ENCODE peak calls at places on chromosomes 4 and X, in six cellular contexts. S is H1, G is HCT116, Y is PC-9, Z is IMR-90, Q is mammary epithelial cell. K is an unnamed sample.

GRCh38 chr4:112183252-112183651 is 38.0 kb downstream of the FAM241A start:
- DNase-seq in S (no peak), G (no peak), Y (no peak), Z (peak; percentile 30), Q (peak; percentile 69), K (peak; percentile 63)

GRCh38 chr4:88528861-88529260 is 5.3 kb upstream of the PYURF start:
- DNase-seq in S (no peak), G (no peak), Y (no peak), Z (no peak), Q (no peak), K (no peak)

GRCh38 chr4:176964116-176964691 is 171.5 kb upstream of the VEGFC start:
- DNase-seq in S (peak; percentile 63), G (peak; percentile 16), Y (no peak), Z (no peak), Q (peak; percentile 32), K (no peak)

GRCh38 chr4:53450773-53451172 is 73.3 kb downstream of the FIP1L1 start:
- DNase-seq in S (no peak), G (no peak), Y (no peak), Z (peak; percentile 12), Q (peak; percentile 35), K (peak; percentile 10)

GRCh38 chr4:161937151-161937550 is 226.6 kb downstream of the FSTL5 start:
- DNase-seq in S (no peak), G (no peak), Y (no peak), Z (no peak), Q (no peak), K (no peak)

GRCh38 chrX:136250191-136251041 is 784 bp downstream of the MAP7D3 start:
- DNase-seq in S (peak; percentile 49), G (no peak), Y (peak; percentile 12), Z (no peak), Q (no peak), K (no peak)

GRCh38 chrX:85004255-85004654 is 578 bp downstream of the APOOL start:
- DNase-seq in S (no peak), G (no peak), Y (no peak), Z (peak; percentile 28), Q (peak; percentile 35), K (peak; percentile 20)

GRCh38 chr4:150229538-150229937 is 151.3 kb downstream of the DCLK2 start:
- DNase-seq in S (no peak), G (no peak), Y (no peak), Z (peak; percentile 93), Q (peak; percentile 46), K (peak; percentile 87)

GRCh38 chr4:114036426-114036825 is 57.0 kb upstream of the ARSJ start:
- DNase-seq in S (no peak), G (no peak), Y (no peak), Z (no peak), Q (no peak), K (no peak)

GRCh38 chr4:43352859-43353258 is 460.3 kb downstream of the GRXCR1 start:
- DNase-seq in S (no peak), G (no peak), Y (no peak), Z (no peak), Q (no peak), K (no peak)

GRCh38 chrX:8864151-8864550 is 63.0 kb upstream of the FAM9A start:
- DNase-seq in S (no peak), G (no peak), Y (no peak), Z (no peak), Q (no peak), K (no peak)

DNA sequence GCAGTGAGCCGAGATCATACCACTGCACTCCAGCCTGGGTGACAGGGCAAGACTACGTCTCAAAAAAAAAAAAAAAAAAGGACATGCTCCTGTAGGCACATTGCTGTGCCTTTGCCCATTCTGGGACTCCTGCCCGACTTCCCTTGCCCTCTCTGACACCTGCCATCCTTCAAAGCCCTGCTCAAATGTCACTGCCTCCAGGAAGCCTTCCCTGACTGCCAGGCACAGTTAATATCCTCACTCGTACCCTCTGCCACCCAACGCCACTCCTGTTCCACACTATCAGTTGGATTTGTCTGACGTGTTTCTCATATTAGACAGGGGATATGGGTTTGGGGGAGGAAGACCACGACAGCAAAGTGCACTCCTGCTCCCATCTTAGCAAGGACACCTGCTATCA is 12.2 kb upstream of the SH3TC1 start:
- DNase-seq in S (no peak), G (no peak), Y (no peak), Z (no peak), Q (no peak), K (no peak)
- H3K4me1 ChIP-seq in S (no peaks in the 10 kb centered on the region), G (peaks cover 29% of the 10 kb centered on the region), Y (peaks cover 36% of the 10 kb centered on the region), Z (peaks cover 14% of the 10 kb centered on the region), Q (peaks cover 72% of the 10 kb centered on the region), K (peaks cover 32% of the 10 kb centered on the region)

DNA sequence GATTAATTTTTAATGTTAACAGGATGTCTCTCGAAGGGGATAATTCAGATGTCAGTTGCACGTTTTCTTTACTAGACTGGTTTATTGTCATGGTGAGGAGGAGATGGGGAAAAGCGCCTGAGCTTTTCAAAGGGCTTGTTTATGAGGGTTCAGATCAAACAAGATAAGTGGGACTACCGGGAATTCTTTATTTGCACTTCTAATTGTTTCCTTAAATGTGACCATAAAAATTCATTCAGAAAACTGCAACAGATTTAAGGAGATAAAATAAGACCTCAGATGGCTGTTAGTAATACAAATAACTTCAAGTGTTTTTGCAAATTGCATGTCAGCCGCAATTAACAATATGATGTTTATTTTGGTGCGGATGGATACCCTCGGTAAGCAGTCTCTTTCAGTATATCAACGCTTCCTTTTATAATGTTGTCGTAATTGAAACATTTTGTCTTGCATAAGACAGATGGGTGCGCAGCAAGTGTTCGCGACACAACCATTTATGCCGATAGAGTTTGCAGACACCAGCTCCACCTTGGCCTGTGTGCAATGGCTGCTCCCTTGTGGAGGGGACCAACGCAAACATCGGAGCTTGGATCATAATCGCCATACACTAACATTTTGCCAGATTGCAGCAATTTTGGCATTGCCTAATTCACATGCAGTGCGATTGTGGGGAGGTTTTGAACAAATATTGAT is 151.0 kb downstream of the C4orf33 start:
- DNase-seq in S (no peak), G (no peak), Y (no peak), Z (no peak), Q (no peak), K (no peak)
- H3K4me2 ChIP-seq in S (no peak overlapping the region), G (no peak overlapping the region), Y (no peak overlapping the region), Z (no peak overlapping the region), Q (no peak overlapping the region), K (no peak overlapping the region)

GRCh38 chr4:74625981-74626380 is 168.3 kb downstream of the BTC start:
- DNase-seq in S (no peak), G (no peak), Y (no peak), Z (no peak), Q (no peak), K (no peak)

GRCh38 chr4:74627516-74627915 is 166.8 kb downstream of the BTC start:
- DNase-seq in S (no peak), G (no peak), Y (no peak), Z (no peak), Q (no peak), K (no peak)

GRCh38 chr4:74624351-74625151 is 169.8 kb downstream of the BTC start:
- DNase-seq in S (no peak), G (peak; percentile 93), Y (no peak), Z (peak; percentile 96), Q (peak; percentile 88), K (peak; percentile 95)

GRCh38 chr4:74628808-74629616 is 165.3 kb downstream of the BTC start:
- DNase-seq in S (no peak), G (no peak), Y (no peak), Z (peak; percentile 26), Q (no peak), K (peak; percentile 18)

DNA sequence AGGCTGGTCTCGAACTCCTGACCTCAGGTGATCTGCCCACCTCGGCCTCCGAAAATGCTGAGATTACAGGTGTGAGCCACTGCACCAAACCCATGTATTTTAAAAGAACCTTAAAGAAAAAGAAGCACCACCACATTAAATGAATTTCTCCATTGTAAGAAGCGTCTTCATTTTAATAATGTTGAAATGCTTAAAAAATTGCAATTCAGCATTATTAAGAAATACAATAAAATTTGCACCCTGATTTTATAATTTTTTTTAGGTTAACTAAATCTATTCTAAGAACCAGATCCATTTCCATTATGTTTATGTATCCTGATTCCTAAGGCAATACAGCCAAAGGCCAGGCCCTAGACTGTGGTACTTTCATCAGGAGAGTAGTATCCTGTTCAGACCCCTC is 167.2 kb downstream of the BTC start:
- DNase-seq in S (no peak), G (no peak), Y (no peak), Z (no peak), Q (no peak), K (no peak)
- H3K4me1 ChIP-seq in S (no peaks in the 10 kb centered on the region), G (peaks cover 79% of the 10 kb centered on the region), Y (peaks cover 28% of the 10 kb centered on the region), Z (peaks cover 10% of the 10 kb centered on the region), Q (peaks cover 71% of the 10 kb centered on the region), K (peaks cover 21% of the 10 kb centered on the region)

GRCh38 chrX:151977009-151977408 is 2.5 kb upstream of the GABRE start:
- DNase-seq in S (no peak), G (no peak), Y (no peak), Z (no peak), Q (no peak), K (no peak)
- H3K4me2 ChIP-seq in S (no peak overlapping the region), G (no peak overlapping the region), Y (peak overlapping the region; percentile 4), Z (no peak overlapping the region), Q (no peak overlapping the region), K (no peak overlapping the region)